ENCODE peak calls at places on chromosomes 11 and 22, in seven cellular contexts. V is D341Med, O is neural crest cell, X is tibial nerve, Z is activated T-cell treated with anti-CD3 and anti-CD28 coated beads for 48 hours, F is COR-L47, I is AG10803. S is an unnamed sample.

GRCh38 chr11:61149624-61150615 is 11.3 kb downstream of the VPS37C start:
- DNase-seq in F (no peak), X (no peak), V (no peak), Z (no peak), O (peak; percentile 31), I (no peak), S (no peak)

GRCh38 chr11:64772318-64773018 is 5.9 kb downstream of the SF1 start:
- DNase-seq in Z (no peak), I (no peak), X (no peak), O (no peak), F (no peak), V (no peak), S (no peak)

GRCh38 chr11:113613619-113614018 is 92.5 kb downstream of the TMPRSS5 start:
- DNase-seq in O (no peak), X (no peak), I (no peak), F (no peak), V (no peak), Z (no peak), S (no peak)

GRCh38 chr11:69060806-69061712 is 12.3 kb downstream of the TPCN2 start:
- DNase-seq in X (no peak), Z (no peak), I (no peak), O (no peak), V (no peak), F (no peak), S (no peak)

GRCh38 chr11:68328374-68329091 is 16.1 kb downstream of the LRP5 start:
- DNase-seq in O (peak; percentile 63), F (no peak), I (no peak), Z (no peak), X (no peak), V (no peak), S (no peak)

GRCh38 chr22:41846268-41847002 is 13.5 kb downstream of the SREBF2 start:
- DNase-seq in Z (no peak), O (no peak), I (no peak), F (no peak), V (no peak), X (no peak), S (no peak)

GRCh38 chr11:61281581-61282250 is 13.4 kb downstream of the VWCE start:
- DNase-seq in F (no peak), O (peak; percentile 56), I (no peak), V (peak; percentile 61), X (no peak), Z (peak; percentile 45), S (no peak)

GRCh38 chr11:67371549-67372231 is 1.7 kb downstream of the CLCF1 start:
- DNase-seq in Z (no peak), V (peak; percentile 71), I (peak; percentile 59), O (no peak), F (no peak), X (no peak), S (no peak)

GRCh38 chr11:96211433-96211832 is 131.6 kb downstream of the MAML2 start:
- DNase-seq in X (no peak), V (no peak), O (no peak), Z (no peak), F (no peak), I (no peak), S (no peak)

GRCh38 chr11:15276616-15277015 is 161.9 kb downstream of the INSC start:
- DNase-seq in O (peak; percentile 31), V (peak; percentile 24), F (no peak), Z (no peak), X (no peak), I (no peak), S (no peak)

S was measured in stimulated activated naive CD8-positive, alpha-beta T cell treated with anti-CD3 and anti-CD28 coated beads, Interleukin-15, amount 100 ng/mL, for 72 hours.